ENCODE peak calls at places on chromosomes 2 and 18, in six cellular contexts. One of them, this sample, is unnamed. For H3K4me1, the result is how much of the 10 kb centered on the place peaks cover.

GRCh38 chr2:114450639-114451038 is 8.2 kb downstream of the DPP10 start:
- DNase-seq in suprapubic skin: no peak
- DNase-seq in BE2C: no peak
- DNase-seq in upper lobe of left lung: no peak
- DNase-seq in HepG2: no peak
- DNase-seq in tibial artery: no peak
- DNase-seq in this sample: no peak

GRCh38 chr2:46068604-46069003 is 228.6 kb upstream of the EPAS1 start:
- DNase-seq in suprapubic skin: no peak
- DNase-seq in BE2C: no peak
- DNase-seq in upper lobe of left lung: no peak
- DNase-seq in HepG2: no peak
- DNase-seq in tibial artery: no peak
- DNase-seq in this sample: no peak

GRCh38 chr2:200396726-200397348 is 90.3 kb downstream of the SPATS2L start:
- DNase-seq in suprapubic skin: no peak
- DNase-seq in BE2C: no peak
- DNase-seq in upper lobe of left lung: no peak
- DNase-seq in HepG2: no peak
- DNase-seq in tibial artery: no peak
- DNase-seq in this sample: no peak

GRCh38 chr2:62826141-62826540 is 120.6 kb downstream of the EHBP1 start:
- DNase-seq in suprapubic skin: no peak
- DNase-seq in BE2C: no peak
- DNase-seq in upper lobe of left lung: no peak
- DNase-seq in HepG2: no peak
- DNase-seq in tibial artery: no peak
- DNase-seq in this sample: no peak

GRCh38 chr2:222315443-222316121 is 16.8 kb upstream of the PAX3 start:
- DNase-seq in suprapubic skin: no peak
- DNase-seq in BE2C: no peak
- DNase-seq in upper lobe of left lung: no peak
- DNase-seq in HepG2: no peak
- DNase-seq in tibial artery: no peak
- DNase-seq in this sample: no peak

GRCh38 chr2:241067501-241068135 is 34.5 kb downstream of the MTERF4 start:
- DNase-seq in suprapubic skin: no peak
- DNase-seq in BE2C: no peak
- DNase-seq in upper lobe of left lung: peak
- DNase-seq in HepG2: no peak
- DNase-seq in tibial artery: peak
- DNase-seq in this sample: no peak

GRCh38 chr2:216540920-216541319 is 42.3 kb downstream of the RPL37A start:
- DNase-seq in suprapubic skin: no peak
- DNase-seq in BE2C: no peak
- DNase-seq in upper lobe of left lung: no peak
- DNase-seq in HepG2: no peak
- DNase-seq in tibial artery: no peak
- DNase-seq in this sample: no peak

GRCh38 chr2:86225581-86225980 is 26.3 kb downstream of the MRPL35 start:
- DNase-seq in suprapubic skin: no peak
- DNase-seq in BE2C: no peak
- DNase-seq in upper lobe of left lung: peak
- DNase-seq in HepG2: no peak
- DNase-seq in tibial artery: peak
- DNase-seq in this sample: no peak

GRCh38 chr2:136495636-136496035 is 269.7 kb upstream of the THSD7B start:
- DNase-seq in suprapubic skin: no peak
- DNase-seq in BE2C: no peak
- DNase-seq in upper lobe of left lung: no peak
- DNase-seq in HepG2: no peak
- DNase-seq in tibial artery: no peak
- DNase-seq in this sample: no peak

GRCh38 chr18:49023938-49024341 is 73.2 kb upstream of the SMAD7 start:
- DNase-seq in suprapubic skin: no peak
- DNase-seq in BE2C: no peak
- DNase-seq in upper lobe of left lung: no peak
- DNase-seq in HepG2: no peak
- DNase-seq in tibial artery: peak
- DNase-seq in this sample: no peak

GRCh38 chr2:181203412-181203811 is 223.0 kb downstream of the UBE2E3 start:
- DNase-seq in suprapubic skin: no peak
- DNase-seq in BE2C: no peak
- DNase-seq in upper lobe of left lung: no peak
- DNase-seq in HepG2: no peak
- DNase-seq in tibial artery: no peak
- DNase-seq in this sample: no peak

GRCh38 chr2:12824304-12824761 is 107.6 kb downstream of the TRIB2 start:
- DNase-seq in suprapubic skin: no peak
- DNase-seq in BE2C: no peak
- DNase-seq in upper lobe of left lung: no peak
- DNase-seq in HepG2: no peak
- DNase-seq in tibial artery: no peak
- DNase-seq in this sample: no peak

GRCh38 chr2:27078267-27079194 is at the start of gene EMILIN1:
- DNase-seq in suprapubic skin: peak
- DNase-seq in BE2C: peak
- DNase-seq in upper lobe of left lung: peak
- DNase-seq in HepG2: no peak
- DNase-seq in tibial artery: peak
- DNase-seq in this sample: no peak

GRCh38 chr2:122804494-122804893 is 1049.0 kb downstream of the TSN start:
- DNase-seq in suprapubic skin: no peak
- DNase-seq in BE2C: no peak
- DNase-seq in upper lobe of left lung: no peak
- DNase-seq in HepG2: no peak
- DNase-seq in tibial artery: no peak
- DNase-seq in this sample: no peak

GRCh38 chr2:74025971-74026612 is 41.4 kb downstream of the TET3 start:
- DNase-seq in suprapubic skin: no peak
- DNase-seq in BE2C: no peak
- DNase-seq in upper lobe of left lung: no peak
- DNase-seq in HepG2: no peak
- DNase-seq in tibial artery: no peak
- DNase-seq in this sample: no peak

GRCh38 chr2:119389615-119390306 is 23.0 kb downstream of the DBI start:
- DNase-seq in suprapubic skin: peak
- DNase-seq in BE2C: peak
- DNase-seq in upper lobe of left lung: no peak
- DNase-seq in HepG2: no peak
- DNase-seq in tibial artery: no peak
- DNase-seq in this sample: no peak

GRCh38 chr2:108330971-108331370 is 42.3 kb downstream of the SULT1C2 start:
- DNase-seq in suprapubic skin: no peak
- DNase-seq in BE2C: no peak
- DNase-seq in upper lobe of left lung: no peak
- DNase-seq in HepG2: no peak
- DNase-seq in tibial artery: no peak
- DNase-seq in this sample: no peak

GRCh38 chr2:186575302-186575701 is 14.6 kb upstream of the ITGAV start:
- DNase-seq in suprapubic skin: no peak
- DNase-seq in BE2C: peak
- DNase-seq in upper lobe of left lung: no peak
- DNase-seq in HepG2: peak
- DNase-seq in tibial artery: peak
- DNase-seq in this sample: no peak

GRCh38 chr2:17830053-17831034 is 14.1 kb downstream of the MSGN1 start:
- DNase-seq in suprapubic skin: no peak
- DNase-seq in BE2C: peak
- DNase-seq in upper lobe of left lung: peak
- DNase-seq in HepG2: peak
- DNase-seq in tibial artery: no peak
- DNase-seq in this sample: no peak

GRCh38 chr2:8475349-8476045 is 206.4 kb upstream of the ID2 start:
- DNase-seq in suprapubic skin: no peak
- DNase-seq in BE2C: no peak
- DNase-seq in upper lobe of left lung: no peak
- DNase-seq in HepG2: no peak
- DNase-seq in tibial artery: peak
- DNase-seq in this sample: no peak

GRCh38 chr2:109594246-109594900 is 19.4 kb downstream of the SEPTIN10 start:
- DNase-seq in suprapubic skin: no peak
- DNase-seq in BE2C: no peak
- DNase-seq in upper lobe of left lung: peak
- DNase-seq in HepG2: no peak
- DNase-seq in tibial artery: no peak
- DNase-seq in this sample: no peak

GRCh38 chr2:218152777-218153176 is 14.0 kb downstream of the CXCR1 start:
- DNase-seq in suprapubic skin: peak
- DNase-seq in BE2C: no peak
- DNase-seq in upper lobe of left lung: no peak
- DNase-seq in HepG2: no peak
- DNase-seq in tibial artery: no peak
- DNase-seq in this sample: no peak

GRCh38 chr2:201122276-201122675 is 6.3 kb downstream of the CFLAR start:
- DNase-seq in suprapubic skin: no peak
- DNase-seq in BE2C: no peak
- DNase-seq in upper lobe of left lung: no peak
- DNase-seq in HepG2: no peak
- DNase-seq in tibial artery: no peak
- DNase-seq in this sample: no peak

GRCh38 chr18:9321017-9321452 is 13.5 kb upstream of the TWSG1 start:
- DNase-seq in suprapubic skin: no peak
- DNase-seq in BE2C: no peak
- DNase-seq in upper lobe of left lung: no peak
- DNase-seq in HepG2: no peak
- DNase-seq in tibial artery: no peak
- DNase-seq in this sample: no peak

GRCh38 chr2:29223257-29223656 is 108.0 kb downstream of the CLIP4 start:
- DNase-seq in suprapubic skin: no peak
- DNase-seq in BE2C: no peak
- DNase-seq in upper lobe of left lung: no peak
- DNase-seq in HepG2: no peak
- DNase-seq in tibial artery: peak
- DNase-seq in this sample: no peak

GRCh38 chr2:47226124-47227040 is 71.3 kb upstream of the STPG4 start:
- DNase-seq in suprapubic skin: no peak
- DNase-seq in BE2C: peak
- DNase-seq in upper lobe of left lung: no peak
- DNase-seq in HepG2: peak
- DNase-seq in tibial artery: peak
- DNase-seq in this sample: no peak

GRCh38 chr2:41966431-41966893 is 81.4 kb upstream of the PKDCC start:
- DNase-seq in suprapubic skin: peak
- DNase-seq in BE2C: peak
- DNase-seq in upper lobe of left lung: peak
- DNase-seq in HepG2: peak
- DNase-seq in tibial artery: peak
- DNase-seq in this sample: no peak

GRCh38 chr2:118687698-118688097 is 159.8 kb downstream of the EN1 start:
- DNase-seq in suprapubic skin: no peak
- DNase-seq in BE2C: no peak
- DNase-seq in upper lobe of left lung: no peak
- DNase-seq in HepG2: no peak
- DNase-seq in tibial artery: no peak
- DNase-seq in this sample: no peak

GRCh38 chr2:129074526-129074925 is 755.9 kb upstream of the HS6ST1 start:
- DNase-seq in suprapubic skin: no peak
- DNase-seq in BE2C: no peak
- DNase-seq in upper lobe of left lung: no peak
- DNase-seq in HepG2: no peak
- DNase-seq in tibial artery: no peak
- DNase-seq in this sample: no peak

GRCh38 chr18:63155169-63155852 is 164.3 kb downstream of the BCL2 start:
- DNase-seq in suprapubic skin: peak
- DNase-seq in BE2C: peak
- DNase-seq in upper lobe of left lung: peak
- DNase-seq in HepG2: peak
- DNase-seq in tibial artery: peak
- DNase-seq in this sample: peak
- H3K4me3 ChIP-seq in suprapubic skin: peak
- H3K4me3 ChIP-seq in BE2C: no peak
- H3K4me3 ChIP-seq in upper lobe of left lung: peak
- H3K4me3 ChIP-seq in HepG2: no peak
- H3K4me3 ChIP-seq in tibial artery: no peak
- H3K4me3 ChIP-seq in this sample: peak

DNA sequence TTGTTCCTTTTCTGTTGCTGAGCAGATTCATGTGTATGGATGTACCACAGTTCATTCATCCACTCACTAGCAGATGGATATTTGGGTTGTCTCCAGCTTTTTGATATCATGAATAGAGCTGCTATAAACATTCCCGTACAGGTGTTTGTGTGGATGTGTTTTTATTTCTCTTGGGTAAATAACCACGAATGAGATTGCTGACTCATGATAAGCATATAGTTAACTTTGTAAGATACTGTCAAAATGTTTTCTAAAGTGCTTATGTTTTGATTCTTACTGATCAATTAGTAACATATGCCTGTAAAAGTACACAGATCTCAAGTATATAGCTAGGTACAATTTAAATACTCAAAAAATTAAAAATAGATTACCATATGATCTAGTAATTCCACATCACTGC is 27.7 kb downstream of the TSN start:
- DNase-seq in suprapubic skin: no peak
- DNase-seq in BE2C: no peak
- DNase-seq in upper lobe of left lung: no peak
- DNase-seq in HepG2: no peak
- DNase-seq in tibial artery: no peak
- DNase-seq in this sample: no peak
- H3K4me1 ChIP-seq in suprapubic skin: under half
- H3K4me1 ChIP-seq in BE2C: under half
- H3K4me1 ChIP-seq in upper lobe of left lung: under half
- H3K4me1 ChIP-seq in HepG2: under half
- H3K4me1 ChIP-seq in tibial artery: under half
- H3K4me1 ChIP-seq in this sample: under half

GRCh38 chr18:79466591-79466990 is 70.9 kb downstream of the NFATC1 start:
- DNase-seq in suprapubic skin: no peak
- DNase-seq in BE2C: no peak
- DNase-seq in upper lobe of left lung: peak
- DNase-seq in HepG2: no peak
- DNase-seq in tibial artery: no peak
- DNase-seq in this sample: no peak
- H3K4me3 ChIP-seq in suprapubic skin: no peak
- H3K4me3 ChIP-seq in BE2C: no peak
- H3K4me3 ChIP-seq in upper lobe of left lung: no peak
- H3K4me3 ChIP-seq in HepG2: no peak
- H3K4me3 ChIP-seq in tibial artery: no peak
- H3K4me3 ChIP-seq in this sample: no peak

DNA sequence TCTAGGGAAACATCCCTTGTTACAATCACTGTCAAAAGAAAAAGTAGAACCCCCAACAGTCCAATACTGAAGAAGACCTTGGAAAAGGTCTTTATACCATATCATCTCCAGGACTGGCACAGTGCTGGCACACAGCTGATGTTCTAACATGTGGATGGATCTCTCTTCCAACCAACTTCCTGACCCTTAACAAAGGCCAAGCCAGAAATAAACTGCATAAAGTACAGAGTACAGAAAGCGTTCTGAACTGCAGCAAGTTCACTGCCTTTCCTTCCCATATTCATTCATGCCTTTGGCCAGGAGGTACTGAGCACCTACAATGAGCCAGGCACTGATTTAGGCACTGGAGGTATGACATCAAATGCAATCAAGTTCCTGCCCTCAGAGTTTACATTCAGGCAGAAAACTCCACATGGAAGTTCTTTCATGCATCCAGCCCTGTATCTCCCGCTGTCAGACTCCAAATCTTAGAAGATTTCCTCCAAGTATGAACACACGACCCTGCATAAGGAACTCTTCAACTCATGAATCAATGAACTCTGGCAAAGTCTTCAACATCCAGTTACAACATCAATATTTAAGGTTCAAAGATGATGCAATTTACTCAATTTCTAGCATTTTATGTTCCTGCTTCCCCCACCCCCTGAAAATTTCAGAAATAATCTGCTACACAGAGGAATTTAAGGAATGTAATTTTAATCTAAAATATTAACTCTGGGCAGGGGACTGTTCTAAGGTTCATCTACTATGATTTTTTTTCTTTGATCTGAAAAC is 33.8 kb downstream of the ACVR1 start:
- DNase-seq in suprapubic skin: no peak
- DNase-seq in BE2C: no peak
- DNase-seq in upper lobe of left lung: no peak
- DNase-seq in HepG2: no peak
- DNase-seq in tibial artery: no peak
- DNase-seq in this sample: no peak
- H3K4me1 ChIP-seq in suprapubic skin: under half
- H3K4me1 ChIP-seq in BE2C: under half
- H3K4me1 ChIP-seq in upper lobe of left lung: under half
- H3K4me1 ChIP-seq in HepG2: half or more
- H3K4me1 ChIP-seq in tibial artery: under half
- H3K4me1 ChIP-seq in this sample: under half